ENCODE peak calls at places on chromosomes 3 and 15, in ten cellular contexts. V, U, T, E, L, S, F, B, M and D are unnamed samples.

GRCh38 chr15:71411538-71412482 is 296.5 kb downstream of the THSD4 start:
- DNase-seq in V (peak), U (no peak), T (no peak), E (no peak), L (no peak), S (no peak), F (peak), B (no peak), M (no peak), D (no peak)

GRCh38 chr15:97791824-97792792 is 168.4 kb upstream of the ARRDC4 start:
- DNase-seq in V (no peak), U (no peak), T (no peak), E (no peak), L (no peak), S (no peak), F (peak), B (no peak), M (no peak), D (no peak)

GRCh38 chr3:158159714-158160113 is 49.8 kb downstream of the RSRC1 start:
- DNase-seq in V (no peak), U (no peak), T (no peak), E (no peak), L (no peak), S (no peak), F (no peak), B (no peak), M (no peak), D (no peak)

GRCh38 chr15:59376735-59377134 is 4.1 kb upstream of the MYO1E start:
- DNase-seq in V (peak), U (no peak), T (no peak), E (no peak), L (no peak), S (no peak), F (no peak), B (peak), M (peak), D (no peak)

GRCh38 chr15:63502137-63502801 is 2.1 kb upstream of the USP3 start:
- DNase-seq in V (no peak), U (no peak), T (no peak), E (no peak), L (no peak), S (no peak), F (peak), B (no peak), M (peak), D (no peak)

GRCh38 chr15:58146734-58147133 is 8.6 kb downstream of the AQP9 start:
- DNase-seq in V (peak), U (no peak), T (peak), E (no peak), L (no peak), S (no peak), F (no peak), B (no peak), M (peak), D (no peak)

GRCh38 chr15:69530234-69530633 is 77.6 kb downstream of the RPLP1 start:
- DNase-seq in V (no peak), U (no peak), T (no peak), E (no peak), L (no peak), S (no peak), F (no peak), B (no peak), M (no peak), D (no peak)

GRCh38 chr3:50930371-50931208 is 255.9 kb downstream of the DOCK3 start:
- DNase-seq in V (no peak), U (no peak), T (no peak), E (no peak), L (no peak), S (no peak), F (no peak), B (no peak), M (no peak), D (no peak)